ENCODE peak calls at places on chromosome 10, in five cellular contexts. Y is GM12878, B is GM12891, P is K562, V is HepG2. J is an unnamed sample.

GRCh38 chr10:79145174-79145483 is 76.4 kb downstream of the ZMIZ1 start:
- DNase-seq in B (no peak), P (no peak), V (no peak), Y (no peak), J (no peak)

GRCh38 chr10:107477266-107477665 is 312.8 kb upstream of the SORCS1 start:
- DNase-seq in P (no peak), V (no peak), B (no peak), Y (peak), J (no peak)

GRCh38 chr10:119253433-119254174 is 46.2 kb downstream of the GRK5 start:
- DNase-seq in V (peak), B (no peak), Y (no peak), P (no peak), J (no peak)

GRCh38 chr10:61903991-61904350 is 2.5 kb downstream of the ARID5B start:
- DNase-seq in B (no peak), P (no peak), V (no peak), Y (no peak), J (no peak)

GRCh38 chr10:102246261-102246660 is 929 bp downstream of the GBF1 start:
- DNase-seq in B (no peak), P (no peak), Y (no peak), V (no peak), J (no peak)

GRCh38 chr10:56317603-56318002 is 43.5 kb downstream of the ZWINT start:
- DNase-seq in V (no peak), B (no peak), Y (no peak), P (no peak), J (no peak)

GRCh38 chr10:86261933-86262665 is 104.5 kb downstream of the GRID1 start:
- DNase-seq in Y (peak), B (peak), P (peak), V (peak), J (peak)

GRCh38 chr10:37948210-37948609 is 28.2 kb downstream of the ZNF25 start:
- DNase-seq in P (no peak), Y (no peak), B (no peak), V (no peak), J (no peak)

GRCh38 chr10:48791267-48791928 is 106.7 kb downstream of the WDFY4 start:
- DNase-seq in B (no peak), V (no peak), P (no peak), Y (no peak), J (no peak)

GRCh38 chr10:15370741-15371701 is at the start of gene FAM171A1:
- DNase-seq in V (no peak), Y (no peak), P (peak), B (peak), J (peak)

GRCh38 chr10:45418859-45419672 is 45.0 kb downstream of the ALOX5 start:
- DNase-seq in B (peak), Y (peak), P (peak), V (peak), J (peak)

GRCh38 chr10:22803201-22803895 is 89.0 kb upstream of the PIP4K2A start:
- DNase-seq in B (no peak), P (no peak), Y (no peak), V (no peak), J (no peak)

GRCh38 chr10:132105302-132105995 is 39.7 kb downstream of the JAKMIP3 start:
- DNase-seq in B (no peak), V (no peak), Y (no peak), P (no peak), J (no peak)

GRCh38 chr10:6025683-6026225 is 36.4 kb downstream of the IL2RA start:
- DNase-seq in Y (no peak), P (no peak), V (no peak), B (no peak), J (no peak)

GRCh38 chr10:126104767-126105166 is 208.4 kb downstream of the FANK1 start:
- DNase-seq in Y (no peak), P (no peak), B (no peak), V (no peak), J (no peak)

GRCh38 chr10:133448120-133448519 is 5.6 kb upstream of the SCART1 start:
- DNase-seq in Y (no peak), B (no peak), P (no peak), V (no peak), J (no peak)

GRCh38 chr10:91197044-91197651 is 23.3 kb upstream of the PCGF5 start:
- DNase-seq in B (no peak), Y (no peak), P (no peak), V (no peak), J (no peak)

GRCh38 chr10:99711129-99711719 is 20.7 kb downstream of the COX15 start:
- DNase-seq in V (peak), B (no peak), Y (peak), P (peak), J (no peak)

GRCh38 chr10:70354100-70354499 is 28.3 kb downstream of the LRRC20 start:
- DNase-seq in Y (no peak), V (no peak), P (no peak), B (no peak), J (no peak)

GRCh38 chr10:132410056-132410778 is 13.2 kb downstream of the PWWP2B start:
- DNase-seq in P (peak), B (no peak), Y (no peak), V (no peak), J (no peak)

GRCh38 chr10:52895066-52895465 is 122.5 kb upstream of the MBL2 start:
- DNase-seq in Y (no peak), B (no peak), P (no peak), V (no peak), J (no peak)

GRCh38 chr10:17432738-17433137 is 21.7 kb downstream of the ST8SIA6 start:
- DNase-seq in V (no peak), P (no peak), B (no peak), Y (no peak), J (no peak)

GRCh38 chr10:35007858-35008301 is 82.3 kb downstream of the CUL2 start:
- DNase-seq in B (no peak), P (no peak), V (no peak), Y (no peak), J (no peak)

GRCh38 chr10:77566914-77567566 is 70.6 kb downstream of the KCNMA1 start:
- DNase-seq in P (no peak), Y (no peak), V (no peak), B (no peak), J (no peak)

GRCh38 chr10:92490387-92490786 is 83.5 kb downstream of the IDE start:
- DNase-seq in P (no peak), Y (no peak), V (no peak), B (no peak), J (no peak)

GRCh38 chr10:99595236-99595635 is 25.0 kb downstream of the SLC25A28 start:
- DNase-seq in B (no peak), V (no peak), P (no peak), Y (no peak), J (no peak)

GRCh38 chr10:74063256-74063655 is 65.3 kb downstream of the VCL start:
- DNase-seq in Y (no peak), P (no peak), V (no peak), B (no peak), J (no peak)

GRCh38 chr10:102229810-102230263 is 3.7 kb downstream of the ELOVL3 start:
- DNase-seq in B (peak), P (peak), V (peak), Y (peak), J (peak)

GRCh38 chr10:77675347-77675746 is 37.7 kb upstream of the KCNMA1 start:
- DNase-seq in P (no peak), Y (no peak), V (no peak), B (no peak), J (no peak)

GRCh38 chr10:79068203-79068561 is 584 bp upstream of the ZMIZ1 start:
- DNase-seq in B (no peak), Y (no peak), P (peak), V (no peak), J (no peak)

GRCh38 chr10:61175331-61175730 is 231.3 kb upstream of the RHOBTB1 start:
- DNase-seq in B (no peak), P (no peak), Y (no peak), V (no peak), J (no peak)

GRCh38 chr10:24778298-24778697 is 54.6 kb upstream of the ARHGAP21 start:
- DNase-seq in P (no peak), Y (no peak), V (no peak), B (no peak), J (no peak)

GRCh38 chr10:14603539-14604102 is 171.1 kb downstream of the FAM107B start:
- DNase-seq in V (no peak), Y (no peak), P (no peak), B (peak), J (no peak)

GRCh38 chr10:3401491-3401938 is 228.9 kb upstream of the PITRM1 start:
- DNase-seq in P (no peak), Y (no peak), V (no peak), B (no peak), J (no peak)

GRCh38 chr10:29621161-29621560 is 13.6 kb downstream of the SVIL start:
- DNase-seq in Y (no peak), P (no peak), V (peak), B (no peak), J (no peak)

GRCh38 chr10:28533571-28534304 is 820 bp downstream of the WAC start:
- DNase-seq in B (peak), Y (no peak), P (peak), V (peak), J (peak)

GRCh38 chr10:104518891-104519290 is 122.2 kb upstream of the SORCS3 start:
- DNase-seq in Y (no peak), V (no peak), B (no peak), P (no peak), J (no peak)

GRCh38 chr10:11654659-11655058 is 43.2 kb upstream of the USP6NL start:
- DNase-seq in Y (no peak), P (no peak), V (no peak), B (no peak), J (no peak)

GRCh38 chr10:35129185-35129674 is 2.6 kb downstream of the CREM start:
- DNase-seq in P (no peak), Y (no peak), V (no peak), B (no peak), J (no peak)

GRCh38 chr10:10332786-10333185 is 684.9 kb upstream of the CELF2 start:
- DNase-seq in V (no peak), Y (no peak), B (no peak), P (no peak), J (no peak)

GRCh38 chr10:10330481-10330880 is 687.2 kb upstream of the CELF2 start:
- DNase-seq in Y (no peak), P (no peak), B (no peak), V (no peak), J (no peak)

GRCh38 chr10:10327934-10328333 is 689.7 kb upstream of the CELF2 start:
- DNase-seq in Y (no peak), P (no peak), V (no peak), B (no peak), J (no peak)

GRCh38 chr10:10333622-10334021 is 684.0 kb upstream of the CELF2 start:
- DNase-seq in B (no peak), P (no peak), Y (no peak), V (no peak), J (no peak)
- TF ChIP-seq POLR2AphosphoS5 in B (no peak), P (no peak), Y (no peak), V (no peak), J (no peak)

DNA sequence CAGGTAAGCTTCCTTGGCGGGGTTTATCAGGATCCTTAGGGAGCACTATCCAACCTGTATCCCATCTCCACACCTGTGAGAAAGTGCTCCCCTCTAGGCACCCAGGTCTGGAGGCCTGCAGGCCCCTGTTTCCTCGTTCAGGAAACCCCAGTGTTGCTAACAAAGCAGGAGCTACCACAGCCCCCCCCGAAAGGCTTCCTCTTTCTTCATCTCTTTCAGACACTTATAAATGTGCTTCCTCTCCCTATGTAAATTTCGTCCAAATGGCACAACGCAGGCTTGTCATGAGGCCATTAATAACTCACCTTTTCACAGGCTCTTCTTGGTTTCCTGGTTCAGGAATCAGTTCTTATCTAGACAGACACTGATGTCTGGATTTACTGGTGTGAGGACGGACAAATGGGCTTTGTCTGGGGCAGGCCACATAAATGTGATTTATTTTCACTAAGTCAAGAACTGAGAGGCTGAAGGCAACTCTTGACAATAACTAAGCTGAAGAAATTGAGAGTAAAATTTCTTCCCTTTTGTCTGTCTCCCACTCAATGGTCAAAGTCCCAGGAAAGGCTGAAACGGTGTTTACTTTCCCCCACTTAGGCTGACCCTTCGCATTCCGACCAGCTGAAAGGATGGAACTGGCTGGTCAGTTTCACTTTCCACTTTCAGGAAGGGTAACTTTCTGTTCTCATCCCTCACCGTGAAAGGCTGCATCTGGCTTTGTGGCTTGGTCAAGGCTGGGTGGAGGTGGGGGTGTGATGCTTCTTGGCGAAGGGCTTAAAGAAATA is 46.8 kb downstream of the PIK3AP1 start:
- DNase-seq in P (no peak), Y (peak), B (no peak), V (peak), J (no peak)
- TF ChIP-seq TAF1 in P (no peak), Y (no peak), B (no peak), V (peak), J (no peak)

DNA sequence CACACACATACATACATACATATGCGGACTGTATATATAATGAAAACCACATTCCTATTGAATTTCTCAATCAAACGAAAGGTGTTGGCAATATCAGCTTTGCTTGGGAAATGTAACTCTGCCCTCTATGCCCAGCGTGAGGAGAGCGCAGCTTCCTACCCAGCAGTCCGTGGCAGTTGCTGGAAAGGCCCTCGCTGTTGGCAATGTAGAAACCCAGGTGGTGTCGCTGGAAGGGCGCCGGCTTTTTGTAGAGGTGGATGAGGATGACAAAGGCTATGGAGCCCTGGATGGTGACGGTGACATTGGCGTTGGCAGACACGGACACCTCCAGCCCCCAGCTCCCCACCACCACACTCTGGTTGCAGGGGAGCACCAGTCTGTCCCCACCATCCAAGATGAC is 100.9 kb downstream of the ITIH5 start:
- DNase-seq in P (no peak), V (no peak), B (no peak), Y (no peak), J (no peak)
- TF ChIP-seq POLR2A in P (no peak), V (no peak), B (no peak), Y (no peak), J (no peak)

GRCh38 chr10:97718659-97719142 is 5.2 kb downstream of the MARVELD1 start:
- DNase-seq in B (no peak), V (peak), Y (no peak), P (no peak), J (no peak)
- TF ChIP-seq POLR2AphosphoS5 in B (no peak), V (no peak), Y (no peak), P (no peak), J (no peak)

DNA sequence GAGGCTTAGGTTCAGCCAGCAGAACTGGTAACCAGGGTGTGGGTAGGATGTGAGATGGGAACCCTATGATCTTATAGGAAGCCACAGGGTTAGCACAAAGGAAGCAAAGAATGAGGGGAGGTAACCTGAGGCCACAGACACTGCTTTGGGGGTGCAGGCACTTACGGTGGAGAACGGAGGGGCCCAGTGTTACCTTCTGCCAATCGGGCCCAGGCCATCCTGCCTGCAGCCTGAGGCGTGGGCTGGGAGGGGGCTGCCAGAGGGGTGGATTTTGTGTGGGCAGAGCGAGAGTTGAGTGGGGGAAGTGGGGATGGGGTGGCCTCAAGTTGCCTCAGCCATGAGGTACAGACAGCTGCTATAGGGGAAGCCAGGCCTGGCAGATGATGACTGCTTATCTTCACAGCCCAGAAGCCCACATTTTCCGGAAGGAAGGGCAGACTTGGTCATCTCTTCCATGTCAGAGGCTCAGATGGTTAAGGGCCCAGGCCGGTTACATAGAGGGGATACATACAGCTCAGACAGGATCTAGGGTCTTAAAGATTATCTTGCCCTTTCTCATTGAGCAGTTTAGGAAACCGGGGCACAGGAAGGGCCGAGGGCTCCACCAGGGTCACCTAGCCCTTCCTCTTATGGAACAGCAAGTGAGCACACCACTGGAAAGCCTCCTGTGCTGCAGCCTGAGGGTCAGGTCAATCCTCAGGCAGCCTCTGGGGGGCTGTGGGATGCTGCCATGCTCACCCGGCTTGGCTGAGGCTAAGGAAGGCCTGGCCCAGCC is 24.4 kb upstream of the VSIR start:
- DNase-seq in P (peak), Y (no peak), B (no peak), V (no peak), J (no peak)
- TF ChIP-seq TAF1 in P (peak), Y (no peak), B (no peak), V (no peak), J (no peak)

GRCh38 chr10:8056378-8056777 is 1.9 kb downstream of the GATA3 start:
- DNase-seq in P (no peak), B (no peak), Y (no peak), V (no peak), J (no peak)

GRCh38 chr10:8053446-8054242 is 844 bp upstream of the GATA3 start:
- DNase-seq in B (peak), P (peak), V (no peak), Y (no peak), J (peak)

GRCh38 chr10:8054243-8054497 is 318 bp upstream of the GATA3 start:
- DNase-seq in V (no peak), Y (no peak), P (no peak), B (no peak), J (no peak)

GRCh38 chr10:8055420-8056349 is 1.2 kb downstream of the GATA3 start:
- DNase-seq in P (no peak), B (no peak), Y (no peak), V (no peak), J (no peak)

DNA sequence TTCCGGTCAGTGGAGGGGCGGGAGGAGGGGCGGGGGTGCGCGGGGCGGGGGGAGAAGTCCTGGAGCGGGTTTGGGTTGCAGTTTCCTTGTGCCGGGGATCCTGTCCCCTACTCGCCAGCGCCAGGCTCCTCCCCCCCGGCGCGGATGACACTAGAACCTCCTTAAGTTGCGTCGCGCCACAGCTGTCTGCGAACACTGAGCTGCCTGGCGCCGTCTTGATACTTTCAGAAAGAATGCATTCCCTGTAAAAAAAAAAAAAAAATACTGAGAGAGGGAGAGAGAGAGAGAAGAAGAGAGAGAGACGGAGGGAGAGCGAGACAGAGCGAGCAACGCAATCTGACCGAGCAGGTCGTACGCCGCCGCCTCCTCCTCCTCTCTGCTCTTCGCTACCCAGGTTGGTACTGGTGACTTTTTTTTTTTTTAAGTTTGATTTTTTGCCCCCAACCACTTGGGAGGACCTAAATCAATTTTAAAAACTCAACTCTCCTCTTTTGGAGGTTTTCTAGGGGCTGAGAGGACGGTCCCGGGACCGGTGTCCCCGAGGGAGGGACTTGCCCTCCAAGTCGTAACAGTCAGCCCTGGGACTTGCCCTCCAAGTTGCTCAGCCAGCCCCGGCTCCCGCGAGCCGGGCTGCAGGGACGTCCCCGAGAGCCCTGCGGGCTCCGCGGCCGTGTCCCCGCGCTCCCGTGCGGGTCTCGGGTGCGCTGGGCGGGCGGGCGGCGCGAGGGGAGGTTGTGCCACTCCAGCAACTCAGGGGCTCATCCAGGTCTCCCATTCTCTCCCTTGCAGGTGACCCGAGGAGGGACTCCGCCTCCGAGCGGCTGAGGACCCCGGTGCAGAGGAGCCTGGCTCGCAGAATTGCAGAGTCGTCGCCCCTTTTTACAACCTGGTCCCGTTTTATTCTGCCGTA is at the start of gene GATA3:
- DNase-seq in P (peak), V (no peak), B (peak), Y (no peak), J (no peak)
- TF ChIP-seq POLR2A in P (no peak), V (no peak), B (no peak), Y (peak), J (no peak)

GRCh38 chr10:89283174-89283987 is 18.5 kb upstream of the IFIT2 start:
- DNase-seq in P (no peak), B (no peak), Y (no peak), V (no peak), J (no peak)
- TF ChIP-seq POLR2AphosphoS5 in P (no peak), B (no peak), Y (no peak), V (no peak), J (no peak)

DNA sequence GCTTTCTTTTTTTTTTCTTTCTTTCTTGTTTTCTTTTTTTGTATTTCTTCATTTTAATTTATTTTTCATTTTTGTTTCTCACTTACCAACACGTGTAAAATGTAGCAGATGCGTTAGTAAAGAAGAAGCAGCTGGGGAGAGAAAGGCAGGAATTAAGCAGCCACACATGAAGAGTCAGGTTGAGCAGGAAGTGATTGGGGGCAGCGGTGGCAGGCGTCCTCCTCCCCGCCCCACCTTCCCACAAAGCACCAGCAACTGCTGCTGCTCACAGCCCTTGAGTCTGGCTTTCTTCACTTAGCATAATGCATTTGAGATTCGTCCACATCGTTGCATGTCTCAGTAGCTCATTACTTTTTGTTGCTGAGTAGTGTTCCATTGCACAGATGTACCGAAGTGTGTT is 30.1 kb downstream of the ADRB1 start:
- DNase-seq in B (no peak), V (no peak), P (no peak), Y (no peak), J (no peak)
- TF ChIP-seq TAF1 in B (no peak), V (no peak), P (no peak), Y (no peak), J (no peak)